ENCODE peak calls at places on chromosome 4, in eight cellular contexts. V, M, T, I, J, X, R and W are unnamed samples.

GRCh38 chr4:158715787-158716186 is 7.4 kb downstream of the PPID start:
- DNase-seq in V (no peak), M (no peak), T (no peak), I (no peak), J (no peak), X (no peak), R (no peak), W (no peak)

GRCh38 chr4:6732441-6733357 is 16.7 kb downstream of the BLOC1S4 start:
- DNase-seq in V (peak), M (peak), T (no peak), I (peak), J (no peak), X (peak), R (peak), W (peak)

GRCh38 chr4:7624361-7624760 is 189.6 kb upstream of the PSAPL1 start:
- DNase-seq in V (no peak), M (no peak), T (no peak), I (no peak), J (no peak), X (no peak), R (no peak), W (no peak)

GRCh38 chr4:20272411-20272872 is 20.7 kb downstream of the SLIT2 start:
- DNase-seq in V (no peak), M (no peak), T (no peak), I (no peak), J (no peak), X (no peak), R (no peak), W (no peak)

GRCh38 chr4:185773419-185773818 is 38.6 kb downstream of the SORBS2 start:
- DNase-seq in V (no peak), M (peak), T (no peak), I (no peak), J (no peak), X (peak), R (no peak), W (no peak)

GRCh38 chr4:155512812-155513211 is 136.0 kb upstream of the MAP9 start:
- DNase-seq in V (peak), M (peak), T (no peak), I (no peak), J (no peak), X (no peak), R (no peak), W (no peak)

GRCh38 chr4:26140150-26140898 is 180.5 kb upstream of the RBPJ start:
- DNase-seq in V (no peak), M (peak), T (no peak), I (peak), J (no peak), X (no peak), R (no peak), W (no peak)

GRCh38 chr4:99763635-99764101 is 53.0 kb upstream of the DAPP1 start:
- DNase-seq in V (peak), M (peak), T (peak), I (peak), J (no peak), X (no peak), R (no peak), W (peak)

DNA sequence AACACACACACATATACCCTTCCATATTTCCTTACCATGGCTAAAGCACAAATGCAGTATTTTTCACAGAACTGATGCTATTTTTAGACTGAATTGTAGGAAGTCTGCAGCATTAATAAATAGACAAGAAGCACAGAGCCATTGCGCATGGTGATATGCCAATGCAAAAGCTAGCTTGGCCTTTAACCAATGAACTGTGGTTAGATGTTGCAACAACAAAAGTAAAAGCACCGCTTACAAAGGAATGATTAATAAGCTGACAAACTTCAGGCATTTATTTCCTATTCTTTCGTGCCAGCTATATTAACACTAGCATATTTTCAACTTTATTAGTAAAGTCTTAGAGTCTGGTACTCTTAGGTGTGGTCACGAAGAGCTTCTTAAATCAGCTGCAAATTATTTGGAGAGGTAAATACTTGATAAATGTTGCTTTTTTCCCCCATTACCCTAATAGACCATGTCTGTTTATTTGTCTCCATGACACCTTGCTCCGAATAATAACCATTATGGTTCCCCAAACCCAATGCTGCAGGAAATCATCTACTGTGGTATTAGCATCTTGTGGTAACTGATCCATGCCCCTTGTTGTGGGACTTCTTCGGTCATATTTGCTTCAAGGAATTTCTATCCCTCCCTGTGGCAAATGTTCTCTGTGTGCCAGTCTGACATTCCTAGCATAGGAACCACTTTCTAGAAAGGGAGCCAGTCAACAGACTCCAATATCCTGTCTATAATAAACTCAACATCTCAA is 306.1 kb upstream of the TAPT1 start:
- DNase-seq in V (peak), M (peak), T (peak), I (peak), J (no peak), X (no peak), R (no peak), W (peak)
- H3K27ac ChIP-seq in V (no peak), M (peak), T (no peak), I (no peak), J (no peak), X (no peak), R (no peak), W (no peak)

DNA sequence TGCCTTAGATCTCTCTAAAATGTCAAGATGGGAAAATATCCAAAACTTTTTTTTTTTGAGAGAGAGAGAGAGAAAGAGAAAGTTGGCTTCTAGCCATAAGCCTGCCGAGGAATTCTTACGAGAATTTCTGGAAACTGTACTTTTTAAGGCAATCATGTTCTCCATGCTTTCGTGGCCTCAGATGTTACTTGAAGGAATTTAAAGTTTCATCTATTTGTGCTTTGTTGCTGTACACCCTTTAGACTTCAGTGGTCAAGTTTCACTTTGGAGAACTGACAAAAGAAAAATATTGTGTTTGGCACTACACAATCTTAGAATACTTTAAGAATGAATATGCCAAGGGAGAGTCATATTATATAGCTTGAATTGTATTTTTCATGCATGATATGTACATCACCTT is 53.9 kb downstream of the FAT4 start:
- DNase-seq in V (peak), M (no peak), T (peak), I (peak), J (no peak), X (no peak), R (no peak), W (no peak)
- H3K27ac ChIP-seq in V (no peak), M (no peak), T (peak), I (peak), J (no peak), X (no peak), R (no peak), W (peak)

GRCh38 chr4:48037117-48037462 is 20.5 kb downstream of the NIPAL1 start:
- DNase-seq in V (no peak), M (no peak), T (no peak), I (no peak), J (no peak), X (no peak), R (no peak), W (no peak)
- H3K27ac ChIP-seq in V (no peak), M (no peak), T (no peak), I (no peak), J (no peak), X (no peak), R (no peak), W (no peak)

GRCh38 chr4:35325908-35326453 is 918.3 kb downstream of the ARAP2 start:
- DNase-seq in V (no peak), M (no peak), T (no peak), I (no peak), J (no peak), X (no peak), R (no peak), W (no peak)
- H3K27ac ChIP-seq in V (no peak), M (no peak), T (no peak), I (no peak), J (no peak), X (no peak), R (no peak), W (no peak)

GRCh38 chr4:168844261-168845039 is 165.6 kb downstream of the CBR4 start:
- DNase-seq in V (no peak), M (no peak), T (no peak), I (no peak), J (no peak), X (no peak), R (no peak), W (no peak)

GRCh38 chr4:168842186-168842585 is 167.9 kb downstream of the CBR4 start:
- DNase-seq in V (no peak), M (no peak), T (no peak), I (no peak), J (no peak), X (no peak), R (no peak), W (no peak)

GRCh38 chr4:168845897-168846296 is 164.2 kb downstream of the CBR4 start:
- DNase-seq in V (no peak), M (no peak), T (no peak), I (no peak), J (no peak), X (no peak), R (no peak), W (no peak)

GRCh38 chr4:168841682-168842019 is 168.4 kb downstream of the CBR4 start:
- DNase-seq in V (no peak), M (no peak), T (no peak), I (no peak), J (no peak), X (no peak), R (no peak), W (no peak)

GRCh38 chr4:168843635-168844034 is 166.4 kb downstream of the CBR4 start:
- DNase-seq in V (no peak), M (no peak), T (no peak), I (no peak), J (no peak), X (no peak), R (no peak), W (no peak)
- H3K27ac ChIP-seq in V (no peak), M (peak), T (no peak), I (no peak), J (no peak), X (peak), R (no peak), W (peak)

DNA sequence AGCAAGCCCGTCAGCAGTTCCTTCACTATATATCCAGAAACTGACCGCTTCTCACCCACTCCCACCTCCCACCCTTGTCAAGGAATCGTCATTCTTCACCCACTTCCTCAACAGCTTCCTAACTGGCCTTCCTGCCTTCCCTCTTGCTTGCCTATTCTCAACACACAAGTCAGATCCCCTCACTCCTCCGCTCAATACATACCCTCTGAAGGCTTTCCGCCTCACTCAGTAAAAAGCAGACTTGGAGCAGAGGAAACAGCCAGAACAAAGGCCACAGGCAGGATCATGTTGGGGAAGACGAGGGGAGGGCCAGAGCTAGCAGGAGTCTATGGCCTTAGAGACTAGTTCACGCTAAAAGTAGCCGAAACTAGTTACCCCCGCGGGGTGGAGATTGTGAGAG is 23.7 kb downstream of the RWDD4 start:
- DNase-seq in V (peak), M (no peak), T (no peak), I (no peak), J (no peak), X (no peak), R (no peak), W (no peak)
- H3K27ac ChIP-seq in V (no peak), M (peak), T (no peak), I (no peak), J (no peak), X (no peak), R (no peak), W (no peak)

GRCh38 chr4:38859501-38859900 is 2.9 kb upstream of the TLR6 start:
- DNase-seq in V (no peak), M (no peak), T (no peak), I (no peak), J (no peak), X (no peak), R (no peak), W (no peak)
- H3K27ac ChIP-seq in V (no peak), M (no peak), T (no peak), I (no peak), J (no peak), X (no peak), R (no peak), W (no peak)

DNA sequence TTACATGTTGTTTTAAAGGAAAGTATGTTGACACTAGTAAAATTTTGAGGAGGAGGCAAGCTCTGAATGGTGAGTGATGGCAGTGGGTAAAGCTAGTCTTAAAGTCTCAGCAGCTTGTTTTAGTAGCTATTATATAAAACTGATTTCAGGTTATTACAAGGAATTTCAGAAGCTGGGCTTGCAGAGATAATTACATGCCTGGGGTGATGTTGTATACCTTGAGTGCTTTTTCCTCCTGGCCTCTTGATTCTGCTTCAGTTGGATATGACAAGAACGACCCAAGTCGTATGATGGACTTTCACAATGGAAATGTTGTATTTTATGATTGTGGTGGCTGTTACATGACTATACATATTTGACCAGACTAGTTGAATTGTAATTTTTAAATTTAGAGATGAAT is 175.5 kb upstream of the ADGRL3 start:
- DNase-seq in V (no peak), M (no peak), T (no peak), I (no peak), J (no peak), X (no peak), R (no peak), W (no peak)
- H3K27ac ChIP-seq in V (no peak), M (no peak), T (no peak), I (no peak), J (no peak), X (no peak), R (no peak), W (no peak)

DNA sequence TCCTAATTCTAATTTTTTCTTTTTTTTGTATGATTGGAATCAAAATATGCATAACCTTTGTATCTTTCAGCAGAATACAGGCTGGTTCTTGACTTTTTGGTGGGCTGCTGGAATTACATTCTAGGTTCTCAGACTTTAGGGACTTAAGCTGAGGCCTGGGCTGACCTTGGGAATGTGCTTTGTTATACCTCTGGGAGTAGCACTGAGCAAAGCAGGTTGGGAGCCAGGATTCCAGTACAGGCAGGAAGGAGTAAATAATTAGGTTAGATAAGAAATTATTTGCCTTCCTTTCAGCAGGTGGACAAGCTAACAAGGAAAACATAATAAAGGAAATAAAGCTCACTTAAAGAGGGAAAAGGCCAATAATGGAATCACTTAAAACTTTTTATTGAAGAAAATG is 49.9 kb upstream of the SLC4A4 start:
- DNase-seq in V (no peak), M (no peak), T (no peak), I (no peak), J (no peak), X (no peak), R (no peak), W (no peak)
- H3K27ac ChIP-seq in V (no peak), M (no peak), T (no peak), I (no peak), J (no peak), X (no peak), R (no peak), W (no peak)